ENCODE peak calls at places on chromosomes 16 and 17, in four cellular contexts. One of them, this sample, is unnamed.

GRCh38 chr17:83170571-83171260 is 91.3 kb downstream of the METRNL start:
- DNase-seq in mammary epithelial cell: no peak
- DNase-seq in kidney epithelial cell: no peak
- DNase-seq in cardiac fibroblast: no peak
- DNase-seq in this sample: no peak

GRCh38 chr16:2081685-2082084 is 33.9 kb downstream of the TSC2 start:
- DNase-seq in cardiac fibroblast: peak
- DNase-seq in kidney epithelial cell: no peak
- DNase-seq in mammary epithelial cell: no peak
- DNase-seq in this sample: no peak

GRCh38 chr16:23624092-23624491 is 17.0 kb downstream of the PALB2 start:
- DNase-seq in cardiac fibroblast: no peak
- DNase-seq in mammary epithelial cell: no peak
- DNase-seq in kidney epithelial cell: no peak
- DNase-seq in this sample: no peak

GRCh38 chr17:79799538-79800324 is 2.9 kb upstream of the CBX8 start:
- DNase-seq in mammary epithelial cell: no peak
- DNase-seq in cardiac fibroblast: no peak
- DNase-seq in kidney epithelial cell: no peak
- DNase-seq in this sample: no peak

GRCh38 chr17:64689106-64689505 is 27.0 kb upstream of the SMURF2 start:
- DNase-seq in cardiac fibroblast: no peak
- DNase-seq in kidney epithelial cell: no peak
- DNase-seq in mammary epithelial cell: no peak
- DNase-seq in this sample: no peak

GRCh38 chr16:8962393-8963009 is 1.2 kb downstream of the USP7 start:
- DNase-seq in mammary epithelial cell: peak
- DNase-seq in cardiac fibroblast: no peak
- DNase-seq in kidney epithelial cell: no peak
- DNase-seq in this sample: no peak

GRCh38 chr17:64061157-64061898 is 40.9 kb upstream of the ICAM2 start:
- DNase-seq in mammary epithelial cell: peak
- DNase-seq in cardiac fibroblast: peak
- DNase-seq in kidney epithelial cell: no peak
- DNase-seq in this sample: no peak

GRCh38 chr17:19003966-19004600 is 481 bp downstream of the FAM83G start:
- DNase-seq in mammary epithelial cell: peak
- DNase-seq in kidney epithelial cell: no peak
- DNase-seq in cardiac fibroblast: peak
- DNase-seq in this sample: no peak

GRCh38 chr17:66150708-66151107 is 41.2 kb downstream of the CEP112 start:
- DNase-seq in kidney epithelial cell: no peak
- DNase-seq in mammary epithelial cell: no peak
- DNase-seq in cardiac fibroblast: no peak
- DNase-seq in this sample: no peak

GRCh38 chr16:48517493-48517892 is 92.5 kb downstream of the N4BP1 start:
- DNase-seq in cardiac fibroblast: no peak
- DNase-seq in kidney epithelial cell: no peak
- DNase-seq in mammary epithelial cell: peak
- DNase-seq in this sample: no peak

GRCh38 chr16:67039260-67040020 is 10.5 kb downstream of the CBFB start:
- DNase-seq in mammary epithelial cell: no peak
- DNase-seq in kidney epithelial cell: no peak
- DNase-seq in cardiac fibroblast: no peak
- DNase-seq in this sample: no peak

GRCh38 chr17:61770043-61770442 is 93.3 kb downstream of the BRIP1 start:
- DNase-seq in kidney epithelial cell: no peak
- DNase-seq in cardiac fibroblast: no peak
- DNase-seq in mammary epithelial cell: no peak
- DNase-seq in this sample: no peak

GRCh38 chr17:51372345-51373004 is 112.1 kb downstream of the UTP18 start:
- DNase-seq in kidney epithelial cell: no peak
- DNase-seq in mammary epithelial cell: peak
- DNase-seq in cardiac fibroblast: peak
- DNase-seq in this sample: no peak

GRCh38 chr17:21193031-21193430 is 20.9 kb downstream of the TMEM11 start:
- DNase-seq in cardiac fibroblast: no peak
- DNase-seq in mammary epithelial cell: no peak
- DNase-seq in kidney epithelial cell: no peak
- DNase-seq in this sample: no peak

DNA sequence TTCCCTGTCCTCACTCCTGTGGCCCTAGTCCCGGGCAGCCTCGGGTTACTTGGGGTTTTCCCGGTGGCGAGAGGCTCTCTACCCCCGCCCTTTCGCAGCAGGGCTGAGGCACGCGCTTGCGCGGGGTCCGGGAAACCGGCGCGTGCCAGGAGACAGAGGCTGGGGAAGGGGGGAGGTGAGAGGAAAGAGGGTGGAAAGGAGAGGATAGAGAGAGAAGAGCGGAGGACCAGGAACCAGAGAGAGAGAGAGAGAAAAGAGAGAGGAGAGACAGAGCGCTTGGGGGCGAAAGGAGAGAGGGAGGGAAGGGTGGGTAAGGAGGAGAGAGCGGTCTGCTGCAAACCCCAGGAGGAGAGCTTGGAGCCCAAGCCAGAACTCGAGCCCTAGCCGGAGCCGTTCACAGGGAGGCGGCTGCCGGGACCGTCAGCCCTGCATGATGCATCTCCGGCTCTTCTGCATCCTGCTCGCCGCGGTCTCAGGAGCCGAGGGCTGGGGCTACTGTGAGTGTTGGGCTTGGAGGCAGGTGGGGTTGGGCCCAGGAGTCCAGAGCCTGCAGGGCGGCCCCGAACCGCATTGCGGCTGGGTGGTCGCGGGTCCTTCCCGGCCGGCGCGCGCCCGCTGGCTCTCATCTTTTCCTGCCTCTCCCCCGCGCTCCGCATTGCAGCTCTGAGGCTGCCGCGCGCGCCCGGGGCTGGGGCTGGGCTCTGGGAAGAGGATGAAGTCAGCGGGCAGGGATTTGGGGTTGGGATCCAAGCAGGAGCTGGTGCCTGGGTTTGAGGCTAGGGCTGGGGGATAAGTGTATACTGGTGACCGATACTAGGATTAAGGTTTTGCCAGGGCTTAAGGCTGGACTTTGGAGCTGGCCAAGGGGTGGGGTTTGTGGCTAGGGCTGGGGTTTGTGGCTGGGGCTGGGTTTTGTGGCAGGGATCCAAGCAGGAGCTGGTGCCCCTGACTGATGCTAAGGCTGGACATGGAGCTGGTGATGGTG is at the start of gene CNTNAP1:
- DNase-seq in mammary epithelial cell: peak
- DNase-seq in kidney epithelial cell: no peak
- DNase-seq in cardiac fibroblast: peak
- DNase-seq in this sample: no peak
- TF ChIP-seq CTCF in mammary epithelial cell: no peak
- TF ChIP-seq CTCF in kidney epithelial cell: no peak
- TF ChIP-seq CTCF in cardiac fibroblast: no peak
- TF ChIP-seq CTCF in this sample: no peak

GRCh38 chr16:71479420-71479819 is 9.7 kb downstream of the ZNF19 start:
- DNase-seq in kidney epithelial cell: no peak
- DNase-seq in mammary epithelial cell: no peak
- DNase-seq in cardiac fibroblast: peak
- DNase-seq in this sample: no peak

GRCh38 chr16:71472041-71472440 is 10.0 kb upstream of the ZNF23 start:
- DNase-seq in kidney epithelial cell: no peak
- DNase-seq in mammary epithelial cell: no peak
- DNase-seq in cardiac fibroblast: no peak
- DNase-seq in this sample: no peak

GRCh38 chr16:71476457-71476856 is 12.7 kb downstream of the ZNF19 start:
- DNase-seq in kidney epithelial cell: no peak
- DNase-seq in mammary epithelial cell: no peak
- DNase-seq in cardiac fibroblast: no peak
- DNase-seq in this sample: no peak

GRCh38 chr16:71474864-71475263 is 12.8 kb upstream of the ZNF23 start:
- DNase-seq in kidney epithelial cell: peak
- DNase-seq in mammary epithelial cell: peak
- DNase-seq in cardiac fibroblast: peak
- DNase-seq in this sample: peak

GRCh38 chr16:71473891-71474290 is 11.8 kb upstream of the ZNF23 start:
- DNase-seq in kidney epithelial cell: no peak
- DNase-seq in mammary epithelial cell: peak
- DNase-seq in cardiac fibroblast: no peak
- DNase-seq in this sample: no peak
- H3K4me3 ChIP-seq in kidney epithelial cell: no peak
- H3K4me3 ChIP-seq in mammary epithelial cell: no peak
- H3K4me3 ChIP-seq in cardiac fibroblast: no peak
- H3K4me3 ChIP-seq in this sample: no peak

DNA sequence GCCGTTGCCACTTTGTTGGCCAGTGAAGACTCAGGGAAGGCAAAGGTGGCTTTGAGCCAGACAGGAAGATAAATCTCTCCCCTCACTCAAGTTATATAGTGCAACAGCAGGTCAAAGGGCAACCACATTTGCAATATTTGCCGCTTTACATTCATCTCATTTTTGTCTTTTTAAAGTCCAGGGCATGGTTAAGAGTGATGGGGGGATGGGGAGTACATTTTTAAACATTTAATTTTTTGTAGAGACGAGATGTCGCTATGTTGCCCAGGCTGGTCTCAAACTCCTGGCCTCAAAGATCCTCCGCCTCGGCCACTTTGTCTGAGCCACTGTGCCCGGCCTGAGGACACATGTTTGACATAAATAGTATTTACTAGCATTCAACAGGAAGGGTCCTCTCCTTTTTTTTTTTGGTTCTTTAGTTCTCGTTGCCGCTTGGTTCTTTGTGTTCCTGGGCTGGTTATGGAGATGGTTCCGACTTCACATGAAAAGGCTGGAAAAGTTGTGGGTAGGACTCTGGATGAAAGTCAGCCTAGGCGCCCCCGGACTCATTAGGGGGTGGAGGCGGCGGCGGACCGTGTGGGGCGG is 95.7 kb downstream of the RAB11FIP4 start:
- DNase-seq in cardiac fibroblast: no peak
- DNase-seq in mammary epithelial cell: no peak
- DNase-seq in kidney epithelial cell: no peak
- DNase-seq in this sample: no peak
- TF ChIP-seq CTCF in cardiac fibroblast: no peak
- TF ChIP-seq CTCF in mammary epithelial cell: no peak
- TF ChIP-seq CTCF in kidney epithelial cell: no peak
- TF ChIP-seq CTCF in this sample: no peak

DNA sequence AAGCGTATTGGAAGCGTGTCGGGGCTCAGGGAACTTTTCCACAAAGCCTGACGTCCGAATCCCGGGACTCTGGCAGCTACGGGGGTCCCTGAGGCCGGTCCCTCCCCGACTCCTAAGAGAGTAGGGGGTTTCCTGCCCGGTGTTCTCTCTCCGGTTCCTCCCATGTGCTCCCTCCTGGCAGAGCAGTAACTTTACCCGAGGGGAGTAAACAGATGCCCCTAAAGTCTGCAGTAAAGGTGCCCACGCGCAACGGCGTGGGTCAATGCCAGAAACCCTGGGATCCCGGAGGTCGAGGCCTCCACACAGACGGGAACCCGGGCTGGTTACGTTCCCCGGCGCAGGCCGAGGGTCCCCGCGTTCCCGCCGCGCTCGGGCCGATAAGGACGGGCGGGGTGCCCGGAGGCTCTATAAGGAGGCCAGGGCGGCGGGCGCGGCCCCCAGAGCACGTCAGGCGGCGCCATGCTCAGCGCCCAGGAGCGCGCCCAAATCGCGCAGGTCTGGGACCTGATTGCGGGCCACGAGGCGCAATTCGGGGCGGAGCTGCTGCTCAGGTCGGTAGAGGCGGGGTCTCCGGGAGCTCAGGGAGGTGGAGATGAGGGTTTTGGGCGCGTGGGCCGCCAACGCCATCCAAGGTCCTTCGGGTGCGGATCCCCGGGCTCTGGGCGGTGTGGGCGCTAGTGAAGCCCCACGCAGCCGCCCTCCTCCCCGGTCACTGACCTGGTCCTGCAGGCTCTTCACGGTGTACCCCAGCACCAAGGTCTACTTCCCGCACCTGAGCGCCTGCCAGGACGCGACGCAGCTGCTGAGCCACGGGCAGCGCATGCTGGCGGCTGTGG is at the start of gene HBM:
- DNase-seq in mammary epithelial cell: no peak
- DNase-seq in kidney epithelial cell: no peak
- DNase-seq in cardiac fibroblast: no peak
- DNase-seq in this sample: no peak
- H3K4me3 ChIP-seq in mammary epithelial cell: no peak
- H3K4me3 ChIP-seq in kidney epithelial cell: no peak
- H3K4me3 ChIP-seq in cardiac fibroblast: no peak
- H3K4me3 ChIP-seq in this sample: no peak